ENCODE peak calls at places on chromosomes 7 and 10, in eight cellular contexts. X is fibroblast of lung, H is OCI-LY7, D is PC-3, Y is ovary, B is upper lobe of right lung, I is suprapubic skin, E is SK-N-SH. A is an unnamed sample.

GRCh38 chr10:69959911-69960310 is 92.7 kb upstream of the MACROH2A2 start:
- DNase-seq in E (no peak), D (no peak), B (no peak), H (peak; percentile 67), X (no peak), Y (no peak), I (no peak), A (no peak)

GRCh38 chr10:118583611-118584010 is 11.8 kb downstream of the PRLHR start:
- DNase-seq in B (no peak), E (no peak), X (no peak), I (no peak), H (no peak), D (no peak), Y (no peak), A (no peak)

GRCh38 chr7:105766421-105767191 is 109.8 kb downstream of the ATXN7L1 start:
- DNase-seq in X (peak; percentile 82), E (no peak), B (no peak), H (no peak), I (no peak), Y (no peak), D (no peak), A (no peak)

GRCh38 chr10:22315455-22316285 is 518 bp upstream of the COMMD3 start:
- DNase-seq in E (peak; percentile 24), X (no peak), B (no peak), D (peak; percentile 19), I (no peak), Y (no peak), H (peak; percentile 16), A (peak; percentile 87)

GRCh38 chr7:86846494-86847190 is 202.9 kb downstream of the GRM3 start:
- DNase-seq in B (no peak), E (no peak), Y (no peak), I (no peak), H (no peak), X (no peak), D (peak; percentile 92), A (no peak)

GRCh38 chr7:158531661-158532060 is 56.0 kb downstream of the PTPRN2 start:
- DNase-seq in D (no peak), Y (no peak), E (no peak), H (no peak), B (no peak), X (no peak), I (no peak), A (no peak)

GRCh38 chr10:98158576-98158975 is 24.1 kb downstream of the R3HCC1L start:
- DNase-seq in I (no peak), D (no peak), X (no peak), B (no peak), E (no peak), H (no peak), Y (no peak), A (no peak)

GRCh38 chr10:11525503-11525902 is 85.9 kb downstream of the USP6NL start:
- DNase-seq in B (no peak), D (no peak), X (no peak), E (no peak), H (no peak), I (peak; percentile 80), Y (peak; percentile 85), A (no peak)

GRCh38 chr10:43809211-43809930 is 160.7 kb upstream of the ZNF32 start:
- DNase-seq in D (peak; percentile 36), Y (no peak), X (peak; percentile 97), B (no peak), E (no peak), I (no peak), H (no peak), A (peak; percentile 16)

GRCh38 chr7:129108583-129108982 is 35.9 kb upstream of the TSPAN33 start:
- DNase-seq in Y (no peak), B (no peak), D (no peak), X (peak; percentile 27), H (no peak), I (no peak), E (no peak), A (no peak)

GRCh38 chr7:80736371-80736770 is 97.9 kb downstream of the CD36 start:
- DNase-seq in X (peak; percentile 64), H (no peak), I (no peak), E (no peak), B (no peak), D (no peak), Y (no peak), A (no peak)

GRCh38 chr10:130507461-130507860 is 371.3 kb downstream of the GLRX3 start:
- DNase-seq in D (no peak), Y (no peak), I (no peak), X (no peak), E (no peak), H (no peak), B (no peak), A (no peak)

GRCh38 chr10:26374426-26374825 is 63.7 kb upstream of the APBB1IP start:
- DNase-seq in H (no peak), X (no peak), D (no peak), E (no peak), B (no peak), I (no peak), Y (no peak), A (no peak)

GRCh38 chr10:63227207-63227895 is 94.2 kb downstream of the NRBF2 start:
- DNase-seq in Y (no peak), H (no peak), X (peak; percentile 53), D (peak; percentile 92), B (no peak), E (no peak), I (no peak), A (no peak)

GRCh38 chr10:63228237-63228636 is 95.1 kb downstream of the NRBF2 start:
- DNase-seq in I (no peak), E (no peak), B (no peak), D (no peak), X (no peak), H (no peak), Y (no peak), A (no peak)

GRCh38 chr10:63224241-63224640 is 91.1 kb downstream of the NRBF2 start:
- DNase-seq in E (no peak), Y (no peak), H (no peak), X (no peak), B (no peak), D (no peak), I (no peak), A (no peak)

GRCh38 chr10:63229192-63229591 is 96.1 kb downstream of the NRBF2 start:
- DNase-seq in B (no peak), D (no peak), I (no peak), H (no peak), E (peak; percentile 20), Y (no peak), X (no peak), A (no peak)
- H3K27ac ChIP-seq in B (no peak overlapping the region), D (no peak overlapping the region), I (no peak overlapping the region), H (no peak overlapping the region), E (no peak overlapping the region), Y (no peak overlapping the region), X (no peak overlapping the region), A (no peak overlapping the region)

DNA sequence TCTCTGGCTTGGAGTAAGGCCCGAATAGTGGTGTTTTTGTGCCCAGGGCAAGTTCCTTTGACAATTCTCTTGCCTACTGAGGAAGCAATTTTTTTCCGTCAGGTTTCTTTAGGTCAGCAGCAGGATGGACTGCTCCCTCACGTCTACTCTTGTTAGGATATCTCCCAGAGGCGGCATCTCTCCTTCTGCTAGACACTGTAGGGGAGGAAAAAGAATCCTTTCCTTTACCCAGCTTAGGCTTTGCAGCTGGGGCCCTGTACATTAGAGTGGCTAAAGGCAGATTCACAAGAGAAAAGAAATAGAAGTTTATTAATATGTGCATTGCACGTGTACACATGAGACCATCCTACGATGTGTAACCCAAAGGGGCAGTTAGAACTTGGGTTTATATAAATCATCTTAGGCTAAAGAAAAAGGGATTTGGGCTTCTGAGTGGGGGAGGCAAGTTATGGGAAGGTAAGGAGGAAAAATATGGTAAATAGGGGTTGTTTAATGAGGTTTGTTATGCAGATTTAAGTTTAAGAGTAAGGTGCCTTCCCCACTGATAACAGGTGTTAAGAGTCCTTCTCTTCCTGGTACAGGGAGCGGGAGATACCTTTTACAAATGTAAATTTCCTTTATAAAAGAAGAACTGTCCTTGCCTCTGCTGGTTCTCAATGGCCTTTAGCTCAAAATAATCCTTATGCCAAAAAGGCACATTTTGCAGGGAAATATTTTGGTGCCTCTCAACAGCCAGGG is 156.4 kb downstream of the AOAH start:
- DNase-seq in B (no peak), Y (no peak), D (no peak), H (no peak), I (no peak), E (no peak), X (no peak), A (no peak)
- TF ChIP-seq CTCF in B (no peak), Y (no peak), D (no peak), H (no peak), I (no peak), E (no peak), X (no peak), A (no peak)

GRCh38 chr7:72063325-72063724 is 348.8 kb downstream of the CALN1 start:
- DNase-seq in E (no peak), H (no peak), D (no peak), X (no peak), Y (no peak), I (no peak), B (no peak), A (no peak)
- H3K4me1 ChIP-seq in E (no peaks in the 10 kb centered on the region), H (no peaks in the 10 kb centered on the region), D (no peaks in the 10 kb centered on the region), X (no peaks in the 10 kb centered on the region), Y (no peaks in the 10 kb centered on the region), I (no peaks in the 10 kb centered on the region), B (no peaks in the 10 kb centered on the region), A (no peaks in the 10 kb centered on the region)

GRCh38 chr10:101972761-101973160 is 83.2 kb downstream of the ARMH3 start:
- DNase-seq in Y (no peak), B (no peak), I (no peak), D (no peak), E (no peak), H (no peak), X (peak; percentile 29), A (no peak)
- H3K27ac ChIP-seq in Y (no peak overlapping the region), B (peak overlapping the region; percentile 1), I (no peak overlapping the region), D (no peak overlapping the region), E (no peak overlapping the region), H (no peak overlapping the region), X (no peak overlapping the region), A (no peak overlapping the region)

GRCh38 chr7:898460-898854 is 22.1 kb downstream of the GET4 start:
- DNase-seq in D (no peak), I (no peak), X (no peak), B (no peak), H (no peak), Y (no peak), E (no peak), A (no peak)

GRCh38 chr7:901041-901387 is 24.7 kb downstream of the GET4 start:
- DNase-seq in E (no peak), H (no peak), X (no peak), I (no peak), Y (no peak), B (no peak), D (no peak), A (no peak)

GRCh38 chr7:900331-901040 is 24.1 kb downstream of the GET4 start:
- DNase-seq in B (no peak), E (no peak), I (no peak), Y (no peak), D (no peak), H (no peak), X (no peak), A (no peak)

GRCh38 chr7:898855-899681 is 22.7 kb downstream of the GET4 start:
- DNase-seq in D (no peak), E (no peak), H (no peak), X (no peak), Y (peak; percentile 43), I (no peak), B (no peak), A (no peak)

DNA sequence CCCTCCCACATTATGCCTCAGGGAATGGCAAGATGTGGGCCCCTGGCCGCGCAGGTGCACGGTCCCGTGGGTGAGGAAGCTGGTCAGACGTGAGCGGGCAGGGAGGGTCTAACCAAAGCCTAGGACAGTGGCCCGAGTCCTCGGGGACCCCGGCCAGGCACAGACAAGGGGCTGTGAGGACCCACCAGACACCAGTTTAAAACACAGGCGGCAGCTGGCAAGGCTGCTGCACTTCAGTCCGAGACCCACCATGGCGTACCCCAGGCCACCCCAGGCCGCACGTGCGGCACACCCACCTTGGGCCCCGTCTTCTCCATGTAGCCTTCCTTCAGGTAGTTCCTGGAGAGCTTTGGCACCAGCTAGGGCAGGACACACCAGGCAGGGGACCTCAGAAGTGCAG is 23.5 kb downstream of the GET4 start:
- DNase-seq in D (no peak), B (no peak), I (no peak), H (no peak), X (no peak), Y (peak; percentile 35), E (no peak), A (no peak)
- TF ChIP-seq CTCF in D (no peak), B (no peak), I (no peak), H (no peak), X (no peak), Y (no peak), E (no peak), A (no peak)